ENCODE peak calls at places on chromosomes 13 and 19, in four cellular contexts. L is A549, R is GM12878, Y is K562. D is an unnamed sample.

GRCh38 chr19:29260477-29261317 is 47.7 kb upstream of the UQCRFS1 start:
- DNase-seq in L (no peak), Y (peak; percentile 74), R (peak; percentile 3), D (peak; percentile 49)

GRCh38 chr13:52374873-52375411 is 31.0 kb downstream of the THSD1 start:
- DNase-seq in L (no peak), R (no peak), Y (no peak), D (no peak)

GRCh38 chr13:31207630-31208549 is 8.1 kb downstream of the B3GLCT start:
- DNase-seq in R (no peak), Y (no peak), L (no peak), D (no peak)

GRCh38 chr13:68995972-68996670 is 1111.5 kb upstream of the ATXN8OS start:
- DNase-seq in R (no peak), L (no peak), Y (no peak), D (no peak)

GRCh38 chr13:112741835-112742570 is 52.2 kb downstream of the ATP11A start:
- DNase-seq in R (no peak), L (no peak), Y (no peak), D (no peak)

GRCh38 chr19:3186891-3187661 is 1.3 kb downstream of the NCLN start:
- DNase-seq in R (no peak), L (no peak), Y (peak; percentile 50), D (no peak)

GRCh38 chr13:50412046-50412617 is 396.9 kb downstream of the KCNRG start:
- DNase-seq in Y (no peak), R (no peak), L (no peak), D (no peak)

GRCh38 chr13:33462109-33462508 is 176.6 kb upstream of the STARD13 start:
- DNase-seq in Y (no peak), R (no peak), L (no peak), D (peak; percentile 45)

GRCh38 chr19:48639483-48640375 is 2.5 kb upstream of the DBP start:
- DNase-seq in L (no peak), R (no peak), Y (peak; percentile 54), D (no peak)

GRCh38 chr19:55377356-55378131 is 918 bp downstream of the TMEM190 start:
- DNase-seq in Y (no peak), R (no peak), L (no peak), D (peak; percentile 52)

GRCh38 chr19:39566064-39566463 is 26.1 kb upstream of the EID2 start:
- DNase-seq in R (no peak), L (no peak), Y (no peak), D (no peak)

GRCh38 chr19:35029737-35030256 is 473 bp upstream of the SCN1B start:
- DNase-seq in R (no peak), L (peak; percentile 72), Y (peak; percentile 43), D (no peak)

GRCh38 chr19:11047856-11048255 is 41.4 kb upstream of the LDLR start:
- DNase-seq in Y (no peak), L (no peak), R (no peak), D (no peak)

GRCh38 chr13:59120297-59120843 is 1043.4 kb downstream of the DIAPH3 start:
- DNase-seq in R (no peak), Y (no peak), L (no peak), D (no peak)

GRCh38 chr19:54418030-54418929 is 3.0 kb downstream of the TTYH1 start:
- DNase-seq in L (no peak), R (no peak), Y (no peak), D (peak; percentile 50)

GRCh38 chr13:112697756-112698655 is 8.2 kb downstream of the ATP11A start:
- DNase-seq in R (no peak), Y (no peak), L (no peak), D (peak; percentile 53)

GRCh38 chr13:65843314-65843731 is 1386.8 kb downstream of the PCDH9 start:
- DNase-seq in R (no peak), L (no peak), Y (no peak), D (no peak)

GRCh38 chr19:55319786-55320185 is 5.4 kb downstream of the TMEM150B start:
- DNase-seq in Y (peak; percentile 66), R (no peak), L (no peak), D (no peak)

GRCh38 chr19:1863638-1864479 is 480 bp upstream of the KLF16 start:
- DNase-seq in Y (peak; percentile 84), R (peak; percentile 45), L (no peak), D (peak; percentile 85)

GRCh38 chr13:61414686-61415664 is 674 bp downstream of the PCDH20 start:
- DNase-seq in L (no peak), Y (no peak), R (no peak), D (peak; percentile 26)

DNA sequence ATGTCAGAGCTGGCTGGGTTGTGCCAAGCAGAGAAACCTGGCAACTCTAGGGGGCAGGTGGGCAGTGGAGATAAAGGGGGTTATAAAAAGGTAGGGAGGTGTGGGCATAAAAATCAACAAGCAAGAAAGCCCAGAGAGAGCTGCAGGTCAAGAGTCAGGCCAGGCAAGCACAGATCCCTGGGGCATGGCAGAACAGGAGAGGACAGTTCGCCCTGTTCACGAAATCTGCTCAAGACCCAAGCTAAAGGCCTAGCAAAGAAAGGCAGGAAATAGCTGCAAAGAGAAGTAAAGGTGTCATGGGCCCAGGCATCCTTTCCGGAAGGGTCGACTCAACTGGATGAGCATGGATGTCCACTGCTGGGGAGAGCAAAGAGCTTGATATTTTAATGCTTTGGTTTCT is 3.4 kb downstream of the MBNL2 start:
- DNase-seq in L (no peak), Y (no peak), R (no peak), D (no peak)
- TF ChIP-seq ESRRA in L (no peak), Y (no peak), R (no peak), D (no peak)

DNA sequence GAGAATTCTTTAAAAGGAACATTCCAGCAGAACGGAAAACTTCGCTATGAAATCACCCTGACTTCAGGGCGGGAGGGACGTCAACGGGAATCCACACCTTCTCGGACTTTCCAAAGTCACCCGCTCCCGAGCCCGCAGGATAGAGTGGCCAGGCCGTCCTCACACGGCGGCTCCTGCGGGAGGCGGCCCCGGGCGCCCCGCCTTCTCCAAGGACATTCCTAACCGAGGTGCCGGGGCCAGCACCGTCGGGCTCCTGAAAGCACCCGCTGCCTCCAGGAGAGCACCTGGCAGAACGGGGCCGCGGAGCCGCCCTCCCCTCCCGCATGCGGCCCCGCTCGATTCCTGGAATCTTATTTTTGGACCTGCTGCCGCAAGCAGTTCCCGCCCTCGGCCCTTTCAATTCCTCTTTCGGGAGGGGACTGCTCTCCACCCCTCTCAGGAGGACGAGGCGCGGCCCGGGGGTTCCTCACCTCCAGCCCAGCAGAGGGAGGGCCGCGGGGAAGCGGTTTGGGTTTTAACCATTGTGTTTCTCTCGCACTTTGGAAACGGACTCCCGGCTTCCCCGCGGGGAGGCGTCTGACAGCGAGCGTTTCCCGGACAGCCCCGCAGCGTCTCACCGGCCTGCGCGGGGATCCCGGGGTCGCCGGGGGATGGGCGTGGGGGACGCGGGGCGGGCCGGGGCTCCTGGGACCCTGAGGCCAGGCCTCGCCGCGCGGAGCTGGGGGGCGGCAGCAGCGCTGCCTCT is 938 bp downstream of the GAS6 start:
- DNase-seq in L (peak; percentile 32), Y (peak; percentile 51), R (no peak), D (no peak)
- TF ChIP-seq EP300 in L (no peak), Y (no peak), R (no peak), D (no peak)

GRCh38 chr19:43784251-43784980 is 3.6 kb upstream of the KCNN4 start:
- DNase-seq in Y (peak; percentile 77), L (peak; percentile 92), R (no peak), D (no peak)
- TF ChIP-seq ESRRA in Y (no peak), L (no peak), R (no peak), D (no peak)

GRCh38 chr13:80131204-80131603 is 209.7 kb downstream of the SPRY2 start:
- DNase-seq in R (no peak), Y (no peak), L (peak; percentile 49), D (no peak)
- TF ChIP-seq EP300 in R (no peak), Y (no peak), L (no peak), D (no peak)

DNA sequence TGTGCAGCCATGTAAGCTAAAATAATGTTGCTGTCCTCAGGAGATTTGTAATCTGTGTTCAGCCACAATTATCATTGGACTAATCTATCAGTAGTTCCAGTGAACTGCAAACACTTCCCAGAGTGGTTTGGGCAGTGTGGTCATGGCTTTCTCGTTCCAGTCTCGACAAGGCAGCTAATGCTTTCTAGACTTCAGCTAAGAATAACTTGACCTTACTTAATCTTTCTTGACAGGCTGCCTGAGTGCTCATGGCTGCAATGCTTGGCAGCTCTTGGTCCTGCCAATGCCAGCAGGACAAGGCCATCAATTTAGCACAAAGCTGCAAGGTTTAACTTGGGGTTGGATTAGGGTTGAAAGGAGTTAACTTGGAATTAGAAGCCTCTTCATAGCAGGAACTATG is 32.8 kb downstream of the ATP12A start:
- DNase-seq in L (no peak), Y (no peak), R (no peak), D (no peak)
- TF ChIP-seq ESRRA in L (no peak), Y (no peak), R (no peak), D (no peak)

GRCh38 chr19:13583753-13584152 is 77.5 kb upstream of the CACNA1A start:
- DNase-seq in R (no peak), L (no peak), Y (no peak), D (no peak)

GRCh38 chr19:13585512-13585911 is 79.2 kb upstream of the CACNA1A start:
- DNase-seq in R (no peak), L (no peak), Y (no peak), D (no peak)

GRCh38 chr19:13588953-13589833 is 82.9 kb upstream of the CACNA1A start:
- DNase-seq in R (no peak), L (peak; percentile 40), Y (peak; percentile 83), D (peak; percentile 22)
- TF ChIP-seq EP300 in R (no peak), L (no peak), Y (no peak), D (no peak)

GRCh38 chr13:19960673-19961015 is 2.1 kb downstream of the ZMYM2 start:
- DNase-seq in R (no peak), L (no peak), Y (no peak), D (no peak)
- TF ChIP-seq ESRRA in R (no peak), L (no peak), Y (no peak), D (no peak)

D was measured in HepG2.